ENCODE peak calls at places on chromosome 22, in ten cellular contexts. One of them, this sample, is unnamed.

GRCh38 chr22:36885474-36885873 is 24.7 kb downstream of the NCF4 start:
- DNase-seq in sigmoid colon: no peak
- DNase-seq in lung: no peak
- DNase-seq in PC-3: no peak
- DNase-seq in left ventricle myocardium inferior: no peak
- DNase-seq in OCI-LY7: no peak
- DNase-seq in transverse colon: no peak
- DNase-seq in heart right ventricle: no peak
- DNase-seq in pancreas: no peak
- DNase-seq in heart left ventricle: no peak
- DNase-seq in this sample: no peak

GRCh38 chr22:37194750-37195149 is 6.7 kb upstream of the C1QTNF6 start:
- DNase-seq in PC-3: no peak
- DNase-seq in sigmoid colon: no peak
- DNase-seq in heart right ventricle: no peak
- DNase-seq in lung: no peak
- DNase-seq in OCI-LY7: no peak
- DNase-seq in pancreas: no peak
- DNase-seq in heart left ventricle: no peak
- DNase-seq in transverse colon: no peak
- DNase-seq in left ventricle myocardium inferior: no peak
- DNase-seq in this sample: no peak

GRCh38 chr22:25747245-25747944 is 5.4 kb downstream of the MYO18B start:
- DNase-seq in OCI-LY7: no peak
- DNase-seq in sigmoid colon: no peak
- DNase-seq in lung: peak; percentile 38
- DNase-seq in left ventricle myocardium inferior: no peak
- DNase-seq in PC-3: no peak
- DNase-seq in heart right ventricle: no peak
- DNase-seq in heart left ventricle: peak; percentile 66
- DNase-seq in pancreas: no peak
- DNase-seq in transverse colon: peak; percentile 56
- DNase-seq in this sample: no peak

GRCh38 chr22:48234011-48234410 is 1471.6 kb downstream of the TBC1D22A start:
- DNase-seq in heart left ventricle: no peak
- DNase-seq in heart right ventricle: no peak
- DNase-seq in OCI-LY7: no peak
- DNase-seq in pancreas: no peak
- DNase-seq in transverse colon: no peak
- DNase-seq in lung: no peak
- DNase-seq in sigmoid colon: no peak
- DNase-seq in PC-3: peak; percentile 6
- DNase-seq in left ventricle myocardium inferior: no peak
- DNase-seq in this sample: no peak

GRCh38 chr22:24338701-24339451 is 68.2 kb downstream of the SPECC1L start:
- DNase-seq in pancreas: no peak
- DNase-seq in PC-3: no peak
- DNase-seq in heart right ventricle: no peak
- DNase-seq in left ventricle myocardium inferior: no peak
- DNase-seq in sigmoid colon: no peak
- DNase-seq in OCI-LY7: no peak
- DNase-seq in transverse colon: no peak
- DNase-seq in heart left ventricle: no peak
- DNase-seq in lung: no peak
- DNase-seq in this sample: no peak

GRCh38 chr22:41178425-41178975 is 26.6 kb upstream of the L3MBTL2 start:
- DNase-seq in sigmoid colon: peak; percentile 71
- DNase-seq in lung: no peak
- DNase-seq in left ventricle myocardium inferior: peak; percentile 73
- DNase-seq in pancreas: no peak
- DNase-seq in OCI-LY7: no peak
- DNase-seq in heart left ventricle: peak; percentile 71
- DNase-seq in heart right ventricle: peak; percentile 57
- DNase-seq in transverse colon: peak; percentile 16
- DNase-seq in PC-3: no peak
- DNase-seq in this sample: no peak

GRCh38 chr22:37782340-37783168 is 25.2 kb upstream of the GCAT start:
- DNase-seq in left ventricle myocardium inferior: no peak
- DNase-seq in lung: no peak
- DNase-seq in transverse colon: no peak
- DNase-seq in pancreas: no peak
- DNase-seq in heart right ventricle: no peak
- DNase-seq in sigmoid colon: no peak
- DNase-seq in heart left ventricle: no peak
- DNase-seq in OCI-LY7: no peak
- DNase-seq in PC-3: peak; percentile 94
- DNase-seq in this sample: no peak

GRCh38 chr22:24990344-24990905 is 37.9 kb downstream of the KIAA1671 start:
- DNase-seq in OCI-LY7: no peak
- DNase-seq in PC-3: no peak
- DNase-seq in sigmoid colon: no peak
- DNase-seq in lung: no peak
- DNase-seq in transverse colon: no peak
- DNase-seq in heart right ventricle: no peak
- DNase-seq in heart left ventricle: no peak
- DNase-seq in left ventricle myocardium inferior: no peak
- DNase-seq in pancreas: no peak
- DNase-seq in this sample: no peak

GRCh38 chr22:46201059-46201757 is 48.9 kb downstream of the CDPF1 start:
- DNase-seq in sigmoid colon: no peak
- DNase-seq in OCI-LY7: no peak
- DNase-seq in pancreas: no peak
- DNase-seq in transverse colon: peak; percentile 73
- DNase-seq in heart left ventricle: no peak
- DNase-seq in left ventricle myocardium inferior: no peak
- DNase-seq in lung: no peak
- DNase-seq in PC-3: no peak
- DNase-seq in heart right ventricle: no peak
- DNase-seq in this sample: no peak

GRCh38 chr22:46357186-46357500 is 21.6 kb downstream of the TRMU start:
- DNase-seq in heart right ventricle: no peak
- DNase-seq in heart left ventricle: peak; percentile 44
- DNase-seq in OCI-LY7: no peak
- DNase-seq in PC-3: no peak
- DNase-seq in sigmoid colon: no peak
- DNase-seq in transverse colon: no peak
- DNase-seq in left ventricle myocardium inferior: no peak
- DNase-seq in pancreas: no peak
- DNase-seq in lung: no peak
- DNase-seq in this sample: no peak

GRCh38 chr22:16601437-16602223 is 9.0 kb upstream of the CCT8L2 start:
- DNase-seq in transverse colon: no peak
- DNase-seq in left ventricle myocardium inferior: peak; percentile 39
- DNase-seq in pancreas: no peak
- DNase-seq in heart right ventricle: peak; percentile 38
- DNase-seq in OCI-LY7: no peak
- DNase-seq in heart left ventricle: no peak
- DNase-seq in sigmoid colon: no peak
- DNase-seq in lung: no peak
- DNase-seq in PC-3: no peak
- DNase-seq in this sample: no peak

GRCh38 chr22:22357024-22357868 is 112.7 kb downstream of the VPREB1 start:
- DNase-seq in PC-3: peak; percentile 74
- DNase-seq in transverse colon: peak; percentile 89
- DNase-seq in left ventricle myocardium inferior: peak; percentile 64
- DNase-seq in heart left ventricle: peak; percentile 70
- DNase-seq in sigmoid colon: peak; percentile 79
- DNase-seq in heart right ventricle: peak; percentile 57
- DNase-seq in pancreas: peak; percentile 67
- DNase-seq in lung: peak; percentile 83
- DNase-seq in OCI-LY7: peak; percentile 97
- DNase-seq in this sample: peak; percentile 36

GRCh38 chr22:44931077-44931540 is 78.7 kb downstream of the PHF21B start:
- DNase-seq in pancreas: no peak
- DNase-seq in transverse colon: no peak
- DNase-seq in PC-3: no peak
- DNase-seq in heart left ventricle: peak; percentile 83
- DNase-seq in OCI-LY7: no peak
- DNase-seq in heart right ventricle: peak; percentile 78
- DNase-seq in left ventricle myocardium inferior: peak; percentile 81
- DNase-seq in lung: peak; percentile 33
- DNase-seq in sigmoid colon: no peak
- DNase-seq in this sample: no peak

GRCh38 chr22:38655532-38656255 is 498 bp downstream of the FAM227A start:
- DNase-seq in sigmoid colon: peak; percentile 69
- DNase-seq in lung: no peak
- DNase-seq in PC-3: peak; percentile 15
- DNase-seq in left ventricle myocardium inferior: no peak
- DNase-seq in OCI-LY7: peak; percentile 6
- DNase-seq in heart left ventricle: no peak
- DNase-seq in pancreas: no peak
- DNase-seq in transverse colon: no peak
- DNase-seq in heart right ventricle: no peak
- DNase-seq in this sample: no peak

GRCh38 chr22:50567721-50568252 is 5.1 kb upstream of the SYCE3 start:
- DNase-seq in sigmoid colon: peak; percentile 46
- DNase-seq in PC-3: no peak
- DNase-seq in left ventricle myocardium inferior: no peak
- DNase-seq in pancreas: no peak
- DNase-seq in transverse colon: peak; percentile 6
- DNase-seq in OCI-LY7: no peak
- DNase-seq in heart left ventricle: no peak
- DNase-seq in lung: no peak
- DNase-seq in heart right ventricle: no peak
- DNase-seq in this sample: no peak

GRCh38 chr22:47130883-47131610 is 368.6 kb downstream of the TBC1D22A start:
- DNase-seq in lung: no peak
- DNase-seq in heart right ventricle: no peak
- DNase-seq in OCI-LY7: no peak
- DNase-seq in transverse colon: no peak
- DNase-seq in heart left ventricle: no peak
- DNase-seq in sigmoid colon: no peak
- DNase-seq in pancreas: no peak
- DNase-seq in left ventricle myocardium inferior: peak; percentile 1
- DNase-seq in PC-3: no peak
- DNase-seq in this sample: no peak

GRCh38 chr22:50270302-50271010 is at the start of gene MAPK11:
- DNase-seq in lung: peak; percentile 60
- DNase-seq in heart right ventricle: peak; percentile 82
- DNase-seq in OCI-LY7: peak; percentile 76
- DNase-seq in left ventricle myocardium inferior: peak; percentile 73
- DNase-seq in heart left ventricle: peak; percentile 86
- DNase-seq in PC-3: peak; percentile 54
- DNase-seq in sigmoid colon: no peak
- DNase-seq in pancreas: peak; percentile 70
- DNase-seq in transverse colon: peak; percentile 74
- DNase-seq in this sample: peak; percentile 56

GRCh38 chr22:26918236-26918635 is 260.8 kb downstream of the MIAT start:
- DNase-seq in OCI-LY7: no peak
- DNase-seq in lung: no peak
- DNase-seq in pancreas: no peak
- DNase-seq in transverse colon: no peak
- DNase-seq in PC-3: no peak
- DNase-seq in heart right ventricle: no peak
- DNase-seq in left ventricle myocardium inferior: no peak
- DNase-seq in sigmoid colon: no peak
- DNase-seq in heart left ventricle: no peak
- DNase-seq in this sample: no peak

DNA sequence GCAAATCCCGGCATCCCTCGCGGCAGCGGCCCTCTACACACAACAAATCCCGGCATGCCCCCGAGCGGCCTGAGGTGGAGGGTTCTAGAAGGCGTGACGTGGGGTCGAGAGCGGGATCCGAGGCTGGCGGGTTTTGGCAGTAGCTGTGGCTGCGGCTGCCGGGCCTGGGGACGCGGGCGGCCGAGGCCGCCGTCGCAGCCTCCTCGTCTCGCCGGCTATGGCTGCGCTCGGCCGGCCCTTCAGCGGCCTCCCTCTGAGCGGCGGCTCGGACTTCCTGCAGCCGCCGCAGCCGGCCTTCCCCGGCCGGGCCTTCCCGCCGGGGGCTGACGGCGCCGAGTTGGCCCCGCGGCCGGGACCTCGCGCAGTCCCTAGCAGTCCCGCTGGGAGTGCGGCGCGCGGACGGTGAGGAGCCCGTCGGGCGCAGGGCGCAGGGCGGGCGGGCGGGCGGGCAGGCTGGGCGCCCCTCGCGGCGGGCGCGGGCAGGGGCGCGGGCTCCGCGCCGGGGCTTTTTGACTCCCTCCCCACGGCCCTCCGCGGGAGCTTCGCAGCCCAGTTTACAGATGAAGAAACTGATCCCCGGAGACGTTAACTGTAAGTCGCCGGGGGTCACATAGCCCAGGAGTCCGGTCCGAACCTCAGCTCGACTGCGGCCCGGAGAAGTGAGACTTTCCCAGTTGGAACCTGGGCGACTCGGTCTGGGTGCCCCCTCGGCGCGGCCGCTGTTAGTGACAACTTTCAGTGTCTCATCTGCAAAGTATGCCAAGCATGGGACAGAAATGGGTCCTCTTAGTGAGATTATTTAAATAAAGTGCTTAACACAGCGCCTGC is at the start of gene CCDC117:
- DNase-seq in transverse colon: peak; percentile 96
- DNase-seq in heart left ventricle: peak; percentile 98
- DNase-seq in lung: peak; percentile 95
- DNase-seq in PC-3: peak; percentile 79
- DNase-seq in pancreas: peak; percentile 91
- DNase-seq in left ventricle myocardium inferior: peak; percentile 97
- DNase-seq in sigmoid colon: peak; percentile 97
- DNase-seq in OCI-LY7: peak; percentile 95
- DNase-seq in heart right ventricle: peak; percentile 95
- DNase-seq in this sample: peak; percentile 96
- TF ChIP-seq CTCF in transverse colon: peak; percentile 14
- TF ChIP-seq CTCF in heart left ventricle: peak; percentile 41
- TF ChIP-seq CTCF in lung: no peak
- TF ChIP-seq CTCF in PC-3: no peak
- TF ChIP-seq CTCF in pancreas: no peak
- TF ChIP-seq CTCF in left ventricle myocardium inferior: peak; percentile 38
- TF ChIP-seq CTCF in sigmoid colon: no peak
- TF ChIP-seq CTCF in OCI-LY7: peak; percentile 28
- TF ChIP-seq CTCF in heart right ventricle: no peak
- TF ChIP-seq CTCF in this sample: no peak

GRCh38 chr22:19793161-19793560 is 32.6 kb downstream of the TBX1 start:
- DNase-seq in PC-3: no peak
- DNase-seq in lung: no peak
- DNase-seq in sigmoid colon: no peak
- DNase-seq in transverse colon: no peak
- DNase-seq in heart right ventricle: no peak
- DNase-seq in left ventricle myocardium inferior: no peak
- DNase-seq in OCI-LY7: no peak
- DNase-seq in pancreas: no peak
- DNase-seq in heart left ventricle: no peak
- DNase-seq in this sample: no peak
- H3K4me1 ChIP-seq in PC-3: no peaks in the 10 kb centered on the region
- H3K4me1 ChIP-seq in lung: no peaks in the 10 kb centered on the region
- H3K4me1 ChIP-seq in sigmoid colon: no peaks in the 10 kb centered on the region
- H3K4me1 ChIP-seq in transverse colon: no peaks in the 10 kb centered on the region
- H3K4me1 ChIP-seq in heart right ventricle: no peaks in the 10 kb centered on the region
- H3K4me1 ChIP-seq in left ventricle myocardium inferior: peaks cover 2% of the 10 kb centered on the region
- H3K4me1 ChIP-seq in OCI-LY7: no peaks in the 10 kb centered on the region
- H3K4me1 ChIP-seq in pancreas: no peaks in the 10 kb centered on the region
- H3K4me1 ChIP-seq in heart left ventricle: no peaks in the 10 kb centered on the region
- H3K4me1 ChIP-seq in this sample: no peaks in the 10 kb centered on the region

GRCh38 chr22:33299245-33299956 is 241.2 kb upstream of the SYN3 start:
- DNase-seq in heart left ventricle: no peak
- DNase-seq in OCI-LY7: peak; percentile 98
- DNase-seq in left ventricle myocardium inferior: no peak
- DNase-seq in heart right ventricle: no peak
- DNase-seq in transverse colon: no peak
- DNase-seq in sigmoid colon: no peak
- DNase-seq in lung: no peak
- DNase-seq in PC-3: no peak
- DNase-seq in pancreas: no peak
- DNase-seq in this sample: no peak
- TF ChIP-seq CTCF in heart left ventricle: no peak
- TF ChIP-seq CTCF in OCI-LY7: no peak
- TF ChIP-seq CTCF in left ventricle myocardium inferior: no peak
- TF ChIP-seq CTCF in heart right ventricle: no peak
- TF ChIP-seq CTCF in transverse colon: no peak
- TF ChIP-seq CTCF in sigmoid colon: no peak
- TF ChIP-seq CTCF in lung: no peak
- TF ChIP-seq CTCF in PC-3: no peak
- TF ChIP-seq CTCF in pancreas: no peak
- TF ChIP-seq CTCF in this sample: no peak

GRCh38 chr22:31227186-31227585 is 15.1 kb downstream of the LIMK2 start:
- DNase-seq in OCI-LY7: no peak
- DNase-seq in pancreas: no peak
- DNase-seq in transverse colon: peak; percentile 55
- DNase-seq in sigmoid colon: no peak
- DNase-seq in heart left ventricle: no peak
- DNase-seq in heart right ventricle: no peak
- DNase-seq in left ventricle myocardium inferior: no peak
- DNase-seq in lung: no peak
- DNase-seq in PC-3: no peak
- DNase-seq in this sample: no peak
- H3K4me1 ChIP-seq in OCI-LY7: peaks cover 4% of the 10 kb centered on the region
- H3K4me1 ChIP-seq in pancreas: peaks cover 29% of the 10 kb centered on the region
- H3K4me1 ChIP-seq in transverse colon: peaks cover 76% of the 10 kb centered on the region
- H3K4me1 ChIP-seq in sigmoid colon: peaks cover 73% of the 10 kb centered on the region
- H3K4me1 ChIP-seq in heart left ventricle: peaks cover 66% of the 10 kb centered on the region
- H3K4me1 ChIP-seq in heart right ventricle: peaks cover 39% of the 10 kb centered on the region
- H3K4me1 ChIP-seq in left ventricle myocardium inferior: peaks cover 67% of the 10 kb centered on the region
- H3K4me1 ChIP-seq in lung: peaks cover 4% of the 10 kb centered on the region
- H3K4me1 ChIP-seq in PC-3: no peaks in the 10 kb centered on the region
- H3K4me1 ChIP-seq in this sample: peaks cover 6% of the 10 kb centered on the region

This sample was measured in prostate gland.